ENCODE peak calls at places on chromosomes 5 and 9, in seven cellular contexts. T, X, A, J, W, S and V are unnamed samples.

GRCh38 chr5:176446884-176447537 is 1.2 kb upstream of the FAF2 start:
- DNase-seq in X (peak; percentile 24), A (no peak), W (no peak), T (peak; percentile 27), S (no peak), J (peak; percentile 23), V (peak; percentile 7)

GRCh38 chr9:121123816-121124536 is 49.2 kb downstream of the CNTRL start:
- DNase-seq in W (no peak), T (no peak), S (no peak), X (no peak), J (no peak), A (no peak), V (no peak)

GRCh38 chr5:124401247-124402143 is 344.9 kb downstream of the ZNF608 start:
- DNase-seq in S (no peak), W (no peak), T (no peak), J (no peak), X (no peak), A (no peak), V (no peak)

GRCh38 chr9:121187681-121188305 is 13.9 kb downstream of the RAB14 start:
- DNase-seq in T (no peak), S (peak; percentile 15), A (no peak), J (no peak), W (peak; percentile 20), X (no peak), V (no peak)

GRCh38 chr5:124343451-124343867 is 403.0 kb downstream of the ZNF608 start:
- DNase-seq in T (no peak), A (no peak), X (no peak), J (no peak), W (peak; percentile 91), S (peak; percentile 95), V (no peak)

GRCh38 chr5:151344088-151344487 is 3.3 kb downstream of the SLC36A2 start:
- DNase-seq in S (no peak), X (no peak), T (no peak), A (no peak), J (no peak), W (no peak), V (no peak)

GRCh38 chr9:38689678-38690077 is 30.3 kb downstream of the FAM240B start:
- DNase-seq in J (no peak), W (peak; percentile 71), A (no peak), T (no peak), S (peak; percentile 10), X (no peak), V (no peak)

GRCh38 chr5:78235289-78235688 is 59.2 kb downstream of the AP3B1 start:
- DNase-seq in W (no peak), X (no peak), A (no peak), S (peak; percentile 56), T (no peak), J (no peak), V (no peak)

GRCh38 chr5:165617491-165617890 is 2112.1 kb downstream of the MAT2B start:
- DNase-seq in X (no peak), A (no peak), J (no peak), W (no peak), S (peak; percentile 46), T (no peak), V (no peak)

GRCh38 chr9:116344416-116344815 is 190.8 kb downstream of the PAPPA start:
- DNase-seq in T (no peak), J (no peak), S (no peak), W (no peak), A (no peak), X (no peak), V (no peak)

GRCh38 chr5:56092115-56092514 is 97.4 kb upstream of the IL6ST start:
- DNase-seq in A (no peak), J (no peak), S (no peak), W (no peak), X (no peak), T (no peak), V (no peak)

GRCh38 chr5:83562817-83563557 is 91.4 kb downstream of the VCAN start:
- DNase-seq in A (no peak), W (peak; percentile 79), T (no peak), X (peak; percentile 44), J (no peak), S (peak; percentile 41), V (no peak)

GRCh38 chr5:39167141-39167972 is 52.0 kb downstream of the FYB1 start:
- DNase-seq in S (peak; percentile 28), J (no peak), X (no peak), T (no peak), A (no peak), W (no peak), V (peak; percentile 23)

GRCh38 chr5:179435731-179436315 is 90.6 kb upstream of the ADAMTS2 start:
- DNase-seq in J (no peak), X (no peak), S (no peak), T (no peak), A (no peak), W (peak; percentile 65), V (no peak)

GRCh38 chr5:136408996-136409395 is 43.7 kb upstream of the TRPC7 start:
- DNase-seq in X (no peak), S (no peak), T (no peak), A (no peak), J (no peak), W (no peak), V (no peak)
- H3K4me3 ChIP-seq in X (no peak overlapping the region), S (no peak overlapping the region), T (no peak overlapping the region), A (no peak overlapping the region), J (no peak overlapping the region), W (no peak overlapping the region), V (no peak overlapping the region)

GRCh38 chr5:91183743-91184142 is 199.4 kb downstream of the ARRDC3 start:
- DNase-seq in S (no peak), A (no peak), W (no peak), X (no peak), T (no peak), J (peak; percentile 26), V (no peak)
- H3K4me3 ChIP-seq in S (no peak overlapping the region), A (no peak overlapping the region), W (no peak overlapping the region), X (no peak overlapping the region), T (no peak overlapping the region), J (no peak overlapping the region), V (no peak overlapping the region)

GRCh38 chr9:134162212-134162775 is 2.1 kb downstream of the RNU6ATAC start:
- DNase-seq in J (no peak), W (no peak), S (no peak), T (no peak), X (no peak), A (no peak), V (no peak)

GRCh38 chr9:134161647-134162046 is 2.7 kb downstream of the RNU6ATAC start:
- DNase-seq in J (no peak), X (no peak), S (no peak), T (no peak), W (no peak), A (no peak), V (no peak)

GRCh38 chr9:134163374-134164196 is 779 bp downstream of the RNU6ATAC start:
- DNase-seq in X (peak; percentile 54), S (peak; percentile 22), J (peak; percentile 58), W (peak; percentile 61), A (peak; percentile 44), T (peak; percentile 77), V (peak; percentile 79)

GRCh38 chr9:134164879-134165278 is 515 bp upstream of the RNU6ATAC start:
- DNase-seq in X (no peak), T (no peak), J (no peak), A (no peak), W (no peak), S (no peak), V (no peak)

GRCh38 chr9:134162926-134163373 is 1.4 kb downstream of the RNU6ATAC start:
- DNase-seq in X (no peak), A (no peak), S (no peak), J (no peak), W (no peak), T (peak; percentile 37), V (no peak)
- H3K4me3 ChIP-seq in X (no peak overlapping the region), A (no peak overlapping the region), S (no peak overlapping the region), J (no peak overlapping the region), W (no peak overlapping the region), T (no peak overlapping the region), V (no peak overlapping the region)

DNA sequence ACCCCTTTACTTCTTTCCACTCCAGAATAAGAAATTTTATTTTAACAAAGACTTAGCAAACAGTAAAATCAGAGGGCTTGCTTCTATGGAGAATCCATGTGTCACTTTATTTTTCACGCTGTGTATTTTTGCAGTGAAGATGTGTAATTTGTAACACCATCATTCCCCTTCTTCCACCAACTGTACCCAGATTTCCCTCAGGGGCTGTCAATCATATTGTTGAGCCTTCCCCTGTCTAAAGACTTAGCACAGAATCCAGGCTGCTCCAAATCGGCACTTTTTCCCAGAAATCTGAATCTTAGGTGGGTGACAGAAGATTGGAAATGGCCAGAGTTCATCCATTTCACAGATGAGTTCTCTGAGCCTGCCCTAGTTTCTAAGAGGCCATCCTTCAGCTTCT is 115.9 kb downstream of the GNAQ start:
- DNase-seq in X (no peak), S (no peak), T (no peak), J (no peak), W (no peak), A (no peak), V (no peak)
- H3K4me3 ChIP-seq in X (no peak overlapping the region), S (no peak overlapping the region), T (no peak overlapping the region), J (no peak overlapping the region), W (no peak overlapping the region), A (no peak overlapping the region), V (no peak overlapping the region)

GRCh38 chr9:87795178-87795577 is 69.3 kb downstream of the CTSL start:
- DNase-seq in X (no peak), A (no peak), S (no peak), J (no peak), T (no peak), W (no peak), V (no peak)

GRCh38 chr9:87798276-87798833 is 72.4 kb downstream of the CTSL start:
- DNase-seq in T (no peak), W (no peak), S (no peak), A (no peak), X (peak; percentile 27), J (no peak), V (no peak)

GRCh38 chr9:87792831-87793288 is 66.9 kb downstream of the CTSL start:
- DNase-seq in A (peak; percentile 26), J (peak; percentile 54), W (peak; percentile 92), T (peak; percentile 77), S (peak; percentile 43), X (no peak), V (no peak)

GRCh38 chr9:87796232-87796631 is 70.3 kb downstream of the CTSL start:
- DNase-seq in S (no peak), T (no peak), J (no peak), X (no peak), A (no peak), W (no peak), V (no peak)

GRCh38 chr9:87793292-87793691 is 67.4 kb downstream of the CTSL start:
- DNase-seq in X (peak; percentile 43), J (no peak), T (no peak), A (no peak), W (peak; percentile 93), S (peak; percentile 87), V (no peak)
- H3K4me3 ChIP-seq in X (no peak overlapping the region), J (no peak overlapping the region), T (no peak overlapping the region), A (no peak overlapping the region), W (no peak overlapping the region), S (no peak overlapping the region), V (no peak overlapping the region)

GRCh38 chr9:81499571-81499970 is 189.8 kb downstream of the TLE1 start:
- DNase-seq in W (no peak), J (no peak), T (no peak), A (no peak), S (no peak), X (no peak), V (no peak)

GRCh38 chr9:81498576-81498975 is 190.8 kb downstream of the TLE1 start:
- DNase-seq in T (no peak), W (no peak), S (no peak), A (no peak), X (no peak), J (no peak), V (no peak)

GRCh38 chr9:81497096-81497495 is 192.3 kb downstream of the TLE1 start:
- DNase-seq in W (no peak), S (peak; percentile 56), J (no peak), X (no peak), A (no peak), T (no peak), V (no peak)

GRCh38 chr9:81499021-81499454 is 190.3 kb downstream of the TLE1 start:
- DNase-seq in W (peak; percentile 81), A (no peak), X (no peak), S (peak; percentile 85), J (no peak), T (no peak), V (no peak)
- H3K4me3 ChIP-seq in W (no peak overlapping the region), A (no peak overlapping the region), X (no peak overlapping the region), S (no peak overlapping the region), J (no peak overlapping the region), T (peak overlapping the region; percentile 23), V (no peak overlapping the region)